ENCODE peak calls at places on chromosomes 3 and 15, in eight cellular contexts. J is PC-3; M is neuronal stem cell; K is Peyer's patch; P is astrocyte; G is effector memory CD4-positive, alpha-beta T cell; R is prostate gland; I is pancreas. Q is an unnamed sample. For H3K9me3, the result is how much of the 10 kb centered on the place peaks cover.

GRCh38 chr3:55687526-55687925 is 200.4 kb upstream of the WNT5A start:
- DNase-seq in P (no peak), M (no peak), R (no peak), I (no peak), J (no peak), K (no peak), G (no peak), Q (no peak)

GRCh38 chr3:110454066-110454465 is 617.5 kb upstream of the NECTIN3 start:
- DNase-seq in K (no peak), R (no peak), P (no peak), M (no peak), G (no peak), J (no peak), I (no peak), Q (no peak)

GRCh38 chr3:168077091-168077490 is 18.6 kb downstream of the GOLIM4 start:
- DNase-seq in J (peak), G (no peak), R (no peak), K (no peak), P (peak), I (no peak), M (no peak), Q (no peak)

GRCh38 chr3:134839422-134839821 is 44.4 kb downstream of the EPHB1 start:
- DNase-seq in I (no peak), M (no peak), K (no peak), J (peak), P (no peak), R (no peak), G (no peak), Q (no peak)

GRCh38 chr15:23467110-23467600 is 20.1 kb upstream of the GOLGA6L2 start:
- DNase-seq in I (no peak), M (no peak), J (peak), R (no peak), G (no peak), P (no peak), K (no peak), Q (no peak)

GRCh38 chr15:64837502-64837901 is 4.2 kb upstream of the PLEKHO2 start:
- DNase-seq in K (no peak), P (no peak), M (no peak), I (no peak), R (no peak), J (no peak), G (no peak), Q (no peak)

GRCh38 chr3:138569090-138569489 is 25.0 kb downstream of the CEP70 start:
- DNase-seq in K (no peak), G (no peak), J (no peak), I (no peak), M (no peak), R (no peak), P (peak), Q (no peak)

GRCh38 chr3:171193693-171194092 is 167.2 kb upstream of the SLC2A2 start:
- DNase-seq in G (no peak), I (no peak), P (peak), M (no peak), K (no peak), R (no peak), J (peak), Q (no peak)

GRCh38 chr3:135081451-135082434 is 286.7 kb downstream of the EPHB1 start:
- DNase-seq in G (no peak), K (no peak), R (no peak), P (no peak), I (no peak), J (no peak), M (no peak), Q (no peak)

GRCh38 chr3:118941236-118941635 is 93.4 kb downstream of the IGSF11 start:
- DNase-seq in M (no peak), R (no peak), G (no peak), J (no peak), I (no peak), K (no peak), P (no peak), Q (no peak)

GRCh38 chr3:58246148-58247051 is 8.8 kb downstream of the ABHD6 start:
- DNase-seq in I (no peak), G (no peak), K (no peak), M (no peak), J (no peak), R (no peak), P (no peak), Q (no peak)
- H3K9me3 ChIP-seq in I (under half), G (under half), K (under half), M (under half), J (under half), R (under half), P (under half), Q (under half)

DNA sequence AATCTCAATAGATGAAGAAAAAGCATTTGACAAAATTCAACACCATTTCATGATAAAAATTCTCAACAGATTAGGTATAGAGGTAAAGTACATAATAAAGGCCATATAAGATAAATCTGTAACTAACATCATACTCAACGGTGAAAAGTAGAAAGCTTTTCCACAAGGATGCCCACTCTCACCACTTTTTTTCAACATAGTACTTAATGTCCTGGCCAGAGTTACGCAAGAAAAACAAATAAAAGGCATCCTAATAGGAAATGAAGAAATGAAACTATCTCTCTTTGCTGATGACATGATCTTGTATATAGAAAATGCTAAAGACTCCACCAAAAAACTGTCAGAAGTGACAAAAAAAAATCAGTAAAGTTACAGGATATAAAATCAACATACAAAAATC is 33.0 kb downstream of the THBS1 start:
- DNase-seq in M (no peak), K (no peak), J (no peak), I (no peak), R (no peak), G (no peak), P (no peak), Q (no peak)
- H3K9me3 ChIP-seq in M (under half), K (under half), J (under half), I (under half), R (under half), G (under half), P (under half), Q (under half)

DNA sequence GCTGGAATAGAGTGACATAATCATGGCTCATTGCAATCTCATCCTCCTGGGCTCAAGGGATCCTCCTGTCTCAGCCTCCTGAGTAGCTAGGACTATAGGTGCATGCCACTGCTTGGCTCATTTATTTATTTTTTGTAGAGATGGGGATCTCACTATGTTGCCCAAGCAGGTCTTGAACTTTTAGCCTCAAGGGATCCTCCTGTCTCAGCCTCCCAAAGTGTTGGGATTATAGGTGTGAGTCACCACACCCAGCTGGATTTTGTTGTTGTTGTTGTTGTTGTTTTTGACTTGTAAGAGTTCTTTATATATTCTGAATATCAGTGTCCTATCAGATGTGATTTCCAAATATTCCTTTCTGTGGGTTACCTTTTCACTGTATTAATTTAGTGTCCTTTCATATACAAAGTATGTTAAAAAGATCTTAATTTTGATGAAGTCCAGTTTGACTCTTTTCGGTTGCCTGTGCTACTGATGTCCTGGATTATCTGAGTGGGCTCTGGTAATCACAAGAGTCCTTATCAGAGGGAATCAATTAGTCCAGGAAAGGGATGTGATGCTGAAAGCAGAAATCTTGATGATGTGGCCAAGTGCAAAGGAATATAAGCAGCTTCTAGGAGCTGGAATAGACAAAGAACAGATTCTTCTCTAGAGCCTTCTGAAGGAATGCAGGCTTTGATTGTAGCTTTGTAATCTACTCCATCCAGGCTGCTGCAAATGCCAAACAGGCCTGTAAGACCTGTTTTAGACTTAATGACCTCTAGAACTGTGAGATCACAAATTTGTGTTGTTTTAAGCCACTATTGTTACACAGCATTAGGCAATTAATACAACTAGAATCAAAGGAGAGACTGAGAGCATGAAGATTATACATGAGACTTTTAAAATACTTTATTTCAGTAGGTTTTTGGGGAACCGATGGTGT is 30.2 kb downstream of the NCK1 start:
- DNase-seq in J (no peak), I (no peak), G (no peak), M (no peak), R (no peak), K (no peak), P (no peak), Q (no peak)
- H3K9me3 ChIP-seq in J (under half), I (under half), G (under half), M (under half), R (under half), K (under half), P (under half), Q (under half)

DNA sequence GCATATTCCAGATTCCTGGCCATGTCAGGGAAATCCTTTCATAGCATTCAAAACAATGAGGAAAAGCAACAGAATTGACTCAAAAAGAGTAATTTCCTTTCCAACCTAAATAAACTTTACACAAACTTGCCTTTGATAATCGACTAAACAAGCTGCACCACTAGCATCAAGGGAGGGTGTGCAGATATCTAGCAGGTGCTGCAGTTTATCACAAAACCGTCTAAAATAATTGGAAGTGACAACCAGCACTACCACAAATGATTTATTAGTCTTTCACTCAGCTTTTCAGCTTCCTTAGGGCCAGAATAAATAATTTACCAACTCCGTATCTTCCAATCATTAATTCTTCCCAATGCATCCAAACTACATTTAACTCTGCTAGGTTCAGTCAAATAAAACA is 71.7 kb downstream of the TBC1D5 start:
- DNase-seq in K (no peak), P (no peak), R (no peak), J (no peak), M (no peak), G (no peak), I (no peak), Q (no peak)
- H3K9me3 ChIP-seq in K (under half), P (under half), R (under half), J (under half), M (under half), G (under half), I (under half), Q (under half)

GRCh38 chr3:42801048-42801620 is 3.2 kb downstream of the HIGD1A start:
- DNase-seq in K (no peak), G (no peak), P (no peak), J (no peak), M (no peak), R (no peak), I (no peak), Q (no peak)

GRCh38 chr3:42801784-42802183 is 2.5 kb downstream of the HIGD1A start:
- DNase-seq in I (no peak), M (no peak), K (no peak), G (no peak), P (no peak), R (no peak), J (no peak), Q (no peak)

GRCh38 chr3:42799376-42799775 is 4.9 kb downstream of the HIGD1A start:
- DNase-seq in R (no peak), M (no peak), K (no peak), J (no peak), G (no peak), P (no peak), I (no peak), Q (no peak)

GRCh38 chr3:42795621-42796181 is 8.6 kb downstream of the HIGD1A start:
- DNase-seq in P (no peak), R (no peak), M (no peak), I (no peak), G (no peak), J (no peak), K (no peak), Q (no peak)

DNA sequence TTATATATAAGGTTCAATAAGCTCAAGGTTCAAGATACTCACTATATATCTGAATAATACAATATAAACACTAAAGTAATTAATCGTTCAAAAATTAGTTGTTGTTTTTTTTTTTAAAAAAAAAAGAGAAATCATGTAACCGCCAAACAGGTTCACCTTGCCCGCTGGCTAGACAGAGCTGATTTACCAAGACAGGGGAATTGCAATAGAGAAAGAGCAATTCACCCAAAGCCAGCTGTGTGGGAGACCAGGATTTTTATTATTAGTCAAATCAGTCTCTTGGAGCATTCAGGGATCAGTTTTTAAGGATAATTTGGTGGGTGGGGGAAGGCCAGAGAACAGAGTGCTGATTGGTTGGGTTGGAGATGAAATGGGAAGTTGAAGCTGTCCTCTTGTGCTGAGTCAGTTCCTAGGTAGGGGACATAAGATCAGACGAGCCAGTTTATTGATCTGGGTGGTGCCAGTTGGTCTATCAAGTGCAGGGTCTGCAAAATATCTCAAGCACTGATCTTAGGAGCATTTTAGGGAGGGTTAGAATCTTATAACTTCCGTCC is 7.9 kb downstream of the HIGD1A start:
- DNase-seq in M (no peak), K (no peak), G (no peak), R (no peak), J (no peak), P (no peak), I (no peak), Q (no peak)
- H3K9me3 ChIP-seq in M (under half), K (under half), G (under half), R (under half), J (under half), P (under half), I (under half), Q (under half)

Q was measured in T-helper 17 cell.